ENCODE peak calls at places on chromosomes 13 and 19, in nine cellular contexts. B, A, I, T, D, W, G, Z and J are unnamed samples.

GRCh38 chr13:103287659-103288058 is 221.4 kb upstream of the SLC10A2 start:
- DNase-seq in I (no peak), B (peak; percentile 12), T (peak; percentile 34), Z (no peak), D (no peak), A (peak; percentile 15), W (no peak), G (no peak), J (peak; percentile 57)

GRCh38 chr19:39139305-39140194 is 14.0 kb downstream of the PAK4 start:
- DNase-seq in Z (peak; percentile 68), D (no peak), B (no peak), I (no peak), W (no peak), T (peak; percentile 52), A (no peak), G (peak; percentile 74), J (no peak)

GRCh38 chr13:111629933-111630332 is 309.5 kb downstream of the TEX29 start:
- DNase-seq in B (no peak), T (no peak), W (no peak), Z (no peak), A (no peak), G (no peak), D (no peak), I (no peak), J (no peak)

GRCh38 chr19:32642771-32643170 is 32.2 kb downstream of the ANKRD27 start:
- DNase-seq in G (no peak), T (no peak), I (no peak), D (no peak), W (no peak), A (no peak), B (no peak), Z (no peak), J (no peak)

GRCh38 chr13:51643114-51643881 is 59.0 kb downstream of the WDFY2 start:
- DNase-seq in A (peak; percentile 83), Z (no peak), W (no peak), I (no peak), T (peak; percentile 83), D (no peak), G (no peak), B (peak; percentile 36), J (peak; percentile 81)

GRCh38 chr19:461664-462551 is 1.1 kb upstream of the SHC2 start:
- DNase-seq in T (no peak), B (no peak), I (peak; percentile 78), G (peak; percentile 39), D (no peak), Z (peak; percentile 76), A (no peak), W (no peak), J (no peak)

GRCh38 chr19:4636761-4637160 is 2.6 kb upstream of the TNFAIP8L1 start:
- DNase-seq in Z (no peak), A (no peak), I (no peak), B (no peak), T (no peak), G (no peak), D (no peak), W (no peak), J (no peak)

GRCh38 chr19:18284710-18285430 is 3.4 kb upstream of the JUND start:
- DNase-seq in A (no peak), Z (no peak), I (no peak), W (no peak), D (no peak), B (no peak), G (no peak), T (no peak), J (no peak)

GRCh38 chr13:40518481-40518882 is 148.0 kb downstream of the FOXO1 start:
- DNase-seq in T (no peak), W (no peak), I (peak; percentile 44), B (no peak), D (no peak), G (no peak), A (no peak), Z (no peak), J (no peak)

GRCh38 chr19:55398200-55398947 is 9.2 kb downstream of the UBE2S start:
- DNase-seq in W (no peak), A (no peak), Z (no peak), B (no peak), G (no peak), D (no peak), T (no peak), I (no peak), J (no peak)

GRCh38 chr13:99442273-99442895 is 58.9 kb upstream of the TM9SF2 start:
- DNase-seq in W (peak; percentile 39), A (peak; percentile 68), I (peak; percentile 52), G (peak; percentile 67), Z (peak; percentile 55), T (peak; percentile 75), B (peak; percentile 38), D (no peak), J (peak; percentile 71)

GRCh38 chr19:42292042-42292960 is 9.6 kb upstream of the PRR19 start:
- DNase-seq in W (no peak), I (no peak), A (no peak), G (no peak), D (no peak), B (no peak), Z (no peak), T (no peak), J (no peak)

GRCh38 chr19:12872941-12873890 is 8.0 kb downstream of the DNASE2 start:
- DNase-seq in D (no peak), G (no peak), T (peak; percentile 62), A (peak; percentile 75), B (no peak), W (peak; percentile 36), Z (peak; percentile 84), I (peak; percentile 88), J (peak; percentile 57)

GRCh38 chr13:34708914-34709313 is 233.2 kb upstream of the NBEA start:
- DNase-seq in T (no peak), I (no peak), A (no peak), W (no peak), Z (no peak), G (no peak), B (no peak), D (no peak), J (no peak)

GRCh38 chr19:2041436-2041685 is 9.7 kb downstream of the MKNK2 start:
- DNase-seq in W (no peak), T (no peak), B (no peak), Z (no peak), A (no peak), I (no peak), G (no peak), D (no peak), J (no peak)
- H3K4me3 ChIP-seq in W (peak overlapping the region; percentile 40), T (no peak overlapping the region), B (no peak overlapping the region), Z (no peak overlapping the region), A (no peak overlapping the region), I (peak overlapping the region; percentile 34), G (peak overlapping the region; percentile 16), D (peak overlapping the region; percentile 34), J (no peak overlapping the region)

DNA sequence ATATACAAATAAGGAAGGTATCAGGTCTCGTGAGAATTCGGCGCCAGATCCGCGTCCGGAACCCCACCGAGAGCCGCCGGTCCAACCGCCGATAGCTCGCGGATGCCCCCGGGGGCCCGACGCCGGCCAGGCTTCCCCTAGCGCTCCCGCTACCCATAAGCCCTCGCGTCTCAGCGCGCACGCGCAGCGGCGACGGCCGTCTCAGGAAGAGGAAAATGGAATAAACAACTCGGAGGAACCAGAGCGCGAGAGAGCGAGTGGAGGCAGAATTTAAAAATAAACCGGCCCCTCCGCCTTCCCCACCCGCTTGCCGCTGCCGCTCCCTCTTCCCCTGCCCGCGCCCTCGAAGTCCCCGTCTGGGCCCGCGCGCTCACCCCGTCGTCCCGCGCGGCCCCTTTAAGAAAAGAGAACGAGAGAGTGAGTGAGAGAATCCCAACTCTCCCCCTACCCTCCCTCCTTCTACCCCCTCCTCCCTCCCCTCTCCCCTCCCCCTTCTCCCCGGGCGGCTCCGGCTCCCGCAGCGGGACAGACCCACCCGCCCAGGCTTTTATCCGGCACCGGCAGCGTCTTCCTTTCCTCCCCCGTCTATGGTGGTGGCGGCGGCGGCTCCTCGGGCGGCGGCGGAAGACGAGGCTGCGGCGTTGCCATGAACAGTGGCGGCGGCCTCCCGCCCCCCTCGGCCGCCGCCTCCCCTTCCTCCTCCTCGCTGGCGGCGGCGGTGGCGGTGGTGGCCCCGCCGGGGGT is at the start of gene PAN3:
- DNase-seq in W (peak; percentile 93), B (peak; percentile 80), I (peak; percentile 94), T (peak; percentile 93), G (peak; percentile 94), Z (peak; percentile 89), D (peak; percentile 95), A (peak; percentile 94), J (peak; percentile 91)
- TF ChIP-seq CTCF in W (no peak), B (peak; percentile 6), I (no peak), T (no peak), G (peak; percentile 12), Z (peak; percentile 5), D (no peak), A (peak; percentile 11), J (no peak)

DNA sequence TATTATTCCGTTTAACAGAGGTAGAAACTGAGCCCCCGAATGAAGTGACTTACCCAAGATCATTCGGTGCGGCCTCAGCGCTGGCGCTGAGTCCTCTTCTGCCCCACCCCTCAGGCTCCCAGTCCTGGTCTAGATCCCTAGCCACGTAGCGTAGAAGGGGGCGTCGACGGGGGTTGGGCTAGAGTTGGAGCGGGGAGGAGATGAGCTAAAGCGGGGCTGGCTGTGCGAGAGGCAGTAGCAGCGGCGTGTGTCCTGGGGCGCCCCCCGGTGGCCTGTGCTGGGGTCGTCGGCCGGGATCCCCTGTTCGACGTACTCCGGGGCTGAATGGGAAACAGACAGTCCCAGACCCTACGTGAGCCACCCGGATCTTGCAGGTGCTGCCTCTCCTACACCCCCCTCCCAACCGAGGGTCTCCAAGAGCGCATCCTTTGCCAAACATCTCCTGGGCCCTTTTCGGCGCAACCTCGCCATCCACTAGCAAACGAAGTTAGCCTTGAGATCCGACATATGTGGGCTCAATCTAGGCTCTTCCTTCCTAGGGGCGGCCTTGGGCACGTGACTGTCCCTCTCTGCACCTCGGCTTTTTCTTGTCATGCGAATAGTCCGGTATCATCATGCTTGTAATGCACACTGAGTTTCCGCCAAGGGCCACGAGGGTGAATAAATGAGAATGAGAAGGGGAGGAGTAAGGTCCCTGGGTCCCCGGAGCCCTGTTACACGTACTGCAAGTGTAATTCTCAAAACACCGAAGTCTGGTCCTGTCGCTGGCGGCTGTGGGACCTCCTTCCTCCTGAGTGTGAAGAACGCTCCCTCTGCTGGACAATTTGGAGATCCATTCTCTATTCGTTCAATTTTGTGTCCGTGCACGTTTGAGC is 47.7 kb downstream of the CYP4F22 start:
- DNase-seq in B (peak; percentile 79), T (peak; percentile 95), G (peak; percentile 86), I (peak; percentile 88), D (peak; percentile 93), A (peak; percentile 94), W (peak; percentile 91), Z (peak; percentile 96), J (peak; percentile 91)
- H3K4me3 ChIP-seq in B (no peak overlapping the region), T (peak overlapping the region; percentile 39), G (no peak overlapping the region), I (peak overlapping the region; percentile 34), D (peak overlapping the region; percentile 38), A (peak overlapping the region; percentile 21), W (peak overlapping the region; percentile 27), Z (peak overlapping the region; percentile 26), J (peak overlapping the region; percentile 42)

DNA sequence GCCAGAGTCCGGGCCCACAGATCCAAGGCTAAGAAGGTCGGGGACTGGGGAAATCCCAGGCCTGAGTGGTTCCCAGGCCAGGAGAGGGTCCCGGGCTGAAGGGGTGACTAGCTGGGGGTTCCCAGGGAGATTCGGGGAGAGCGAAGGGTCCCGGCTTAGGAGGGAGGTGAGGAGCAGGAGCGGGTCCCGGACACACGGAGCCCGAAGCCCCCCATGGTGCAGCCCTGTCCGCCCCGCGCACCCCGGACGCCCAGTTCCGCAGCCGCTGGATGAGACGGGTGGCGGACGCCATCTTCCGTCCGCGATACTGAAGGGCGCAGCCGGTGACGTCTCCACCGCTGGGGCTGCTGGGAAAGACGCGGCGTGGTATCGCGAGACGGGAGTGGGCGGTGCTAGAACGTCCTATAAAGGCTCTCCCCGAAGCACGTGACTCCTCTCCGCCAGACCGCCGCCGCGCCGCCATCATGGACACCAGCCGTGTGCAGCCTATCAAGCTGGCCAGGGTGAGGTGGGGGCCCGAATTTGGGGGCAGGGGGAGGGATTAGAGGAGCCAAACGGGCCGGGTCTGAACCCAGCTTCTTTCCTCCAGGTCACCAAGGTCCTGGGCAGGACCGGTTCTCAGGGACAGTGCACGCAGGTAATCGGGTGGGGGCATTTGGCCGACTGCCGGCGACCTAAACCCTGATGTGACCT is at the start of the genes NDUFA7 and RPS28:
- DNase-seq in G (peak; percentile 98), B (peak; percentile 90), D (peak; percentile 99), I (peak; percentile 99), W (peak; percentile 94), T (peak; percentile 98), Z (peak; percentile 97), A (peak; percentile 98), J (peak; percentile 96)
- TF ChIP-seq CTCF in G (peak; percentile 11), B (peak; percentile 15), D (no peak), I (no peak), W (peak; percentile 20), T (no peak), Z (peak; percentile 37), A (no peak), J (no peak)